ENCODE peak calls at places on chromosome 17, in ten cellular contexts. B, N, T, V, K, G, J, P, H and M are unnamed samples.

GRCh38 chr17:72590382-72590781 is 469.6 kb downstream of the SOX9 start:
- DNase-seq in G (no peak), B (no peak), T (no peak), V (no peak), P (no peak), K (no peak), J (no peak), N (no peak), H (no peak), M (no peak)

GRCh38 chr17:76336756-76337412 is 16.8 kb downstream of the PRPSAP1 start:
- DNase-seq in B (no peak), V (no peak), H (no peak), T (no peak), P (no peak), J (no peak), K (peak), G (no peak), N (no peak), M (no peak)

GRCh38 chr17:21282231-21282630 is 2.3 kb upstream of the MAP2K3 start:
- DNase-seq in J (no peak), B (no peak), V (peak), K (no peak), T (peak), G (no peak), N (no peak), H (no peak), P (no peak), M (no peak)

GRCh38 chr17:74959826-74960738 is 12.5 kb downstream of the HID1 start:
- DNase-seq in T (no peak), N (no peak), K (no peak), V (no peak), G (no peak), B (no peak), P (no peak), J (no peak), H (no peak), M (no peak)

GRCh38 chr17:83096401-83097220 is 17.2 kb downstream of the METRNL start:
- DNase-seq in K (no peak), P (no peak), T (no peak), V (no peak), N (no peak), H (no peak), J (no peak), G (no peak), B (no peak), M (no peak)

GRCh38 chr17:20944014-20944905 is 98.6 kb downstream of the USP22 start:
- DNase-seq in T (no peak), B (peak), G (peak), N (peak), J (no peak), V (no peak), H (peak), K (peak), P (peak), M (no peak)

GRCh38 chr17:76544123-76544915 is 4.5 kb downstream of the PRCD start:
- DNase-seq in K (no peak), B (no peak), G (no peak), N (no peak), J (peak), T (no peak), P (no peak), H (no peak), V (peak), M (no peak)

GRCh38 chr17:7260601-7261376 is 1.5 kb downstream of the CLDN7 start:
- DNase-seq in T (no peak), B (peak), V (no peak), G (peak), P (peak), H (peak), J (peak), K (peak), N (peak), M (no peak)

GRCh38 chr17:83026311-83026811 is 53.0 kb upstream of the METRNL start:
- DNase-seq in J (peak), B (no peak), T (no peak), K (no peak), V (no peak), P (no peak), G (no peak), N (no peak), H (no peak), M (no peak)

GRCh38 chr17:54870671-54871175 is 29.9 kb upstream of the TOM1L1 start:
- DNase-seq in J (no peak), V (no peak), B (no peak), N (no peak), K (no peak), P (no peak), G (no peak), H (no peak), T (no peak), M (no peak)

GRCh38 chr17:7233701-7234099 is 617 bp downstream of the DVL2 start:
- DNase-seq in N (no peak), V (no peak), T (no peak), J (no peak), H (no peak), P (no peak), K (no peak), B (no peak), G (no peak), M (no peak)

GRCh38 chr17:71237903-71238538 is 882.8 kb upstream of the SOX9 start:
- DNase-seq in N (no peak), P (no peak), V (no peak), K (no peak), B (no peak), T (peak), H (no peak), J (no peak), G (peak), M (no peak)

GRCh38 chr17:79626156-79626890 is 15.5 kb upstream of the RBFOX3 start:
- DNase-seq in B (no peak), G (no peak), H (no peak), P (peak), K (no peak), T (no peak), N (no peak), V (peak), J (peak), M (peak)

GRCh38 chr17:20896153-20896649 is 146.6 kb downstream of the USP22 start:
- DNase-seq in T (no peak), K (no peak), J (no peak), H (peak), N (no peak), G (no peak), B (peak), P (no peak), V (peak), M (no peak)

GRCh38 chr17:7475764-7476422 is 3.5 kb downstream of the ZBTB4 start:
- DNase-seq in N (no peak), J (no peak), T (no peak), G (no peak), V (peak), P (no peak), K (no peak), B (peak), H (no peak), M (no peak)

GRCh38 chr17:77253611-77254051 is 112.9 kb downstream of the SEC14L1 start:
- DNase-seq in B (no peak), H (no peak), K (no peak), G (no peak), J (no peak), N (no peak), T (no peak), V (no peak), P (no peak), M (no peak)

GRCh38 chr17:50917418-50917743 is 51.2 kb upstream of the TOB1 start:
- DNase-seq in N (no peak), P (peak), B (no peak), T (no peak), G (no peak), K (peak), H (peak), J (no peak), V (no peak), M (no peak)

GRCh38 chr17:11644265-11645212 is 46.3 kb downstream of the DNAH9 start:
- DNase-seq in B (peak), V (peak), G (peak), K (peak), J (peak), N (peak), H (peak), T (no peak), P (peak), M (no peak)

GRCh38 chr17:56988901-56989572 is 11.1 kb downstream of the SCPEP1 start:
- DNase-seq in G (no peak), V (no peak), H (no peak), T (no peak), K (no peak), N (no peak), P (no peak), B (no peak), J (no peak), M (no peak)

GRCh38 chr17:2468270-2468669 is 43.4 kb downstream of the METTL16 start:
- DNase-seq in P (no peak), V (no peak), H (no peak), N (no peak), G (no peak), J (no peak), B (no peak), K (no peak), T (no peak), M (no peak)

GRCh38 chr17:82490512-82491195 is 28.9 kb upstream of the FOXK2 start:
- DNase-seq in B (no peak), T (no peak), J (no peak), K (no peak), N (no peak), P (no peak), V (no peak), H (peak), G (no peak), M (no peak)

GRCh38 chr17:77285594-77286390 is 145.0 kb downstream of the SEC14L1 start:
- DNase-seq in J (no peak), K (no peak), T (peak), N (no peak), H (no peak), G (no peak), B (no peak), V (no peak), P (no peak), M (no peak)

GRCh38 chr17:38315497-38315896 is 18.5 kb downstream of the MRPL45 start:
- DNase-seq in P (no peak), T (no peak), V (no peak), G (no peak), K (no peak), B (no peak), H (no peak), J (no peak), N (no peak), M (no peak)

GRCh38 chr17:61409301-61410099 is 9.9 kb downstream of the TBX2 start:
- DNase-seq in G (peak), N (peak), H (peak), V (peak), K (peak), T (no peak), P (peak), J (peak), B (no peak), M (peak)

GRCh38 chr17:8052256-8053252 is 13.7 kb downstream of the ALOX15B start:
- DNase-seq in P (no peak), V (no peak), B (no peak), J (no peak), T (no peak), K (no peak), H (no peak), N (no peak), G (no peak), M (no peak)

GRCh38 chr17:46020023-46020735 is 21.1 kb downstream of the STH start:
- DNase-seq in P (no peak), V (no peak), N (no peak), B (peak), J (no peak), H (peak), T (no peak), K (no peak), G (no peak), M (no peak)

GRCh38 chr17:5661486-5662125 is 77.3 kb upstream of the NLRP1 start:
- DNase-seq in G (no peak), J (no peak), B (no peak), H (no peak), T (no peak), N (no peak), K (peak), V (no peak), P (peak), M (no peak)
- TF ChIP-seq CTCF in G (no peak), J (no peak), B (no peak), H (no peak), T (no peak), N (no peak), K (peak), V (no peak), P (no peak), M (peak)

DNA sequence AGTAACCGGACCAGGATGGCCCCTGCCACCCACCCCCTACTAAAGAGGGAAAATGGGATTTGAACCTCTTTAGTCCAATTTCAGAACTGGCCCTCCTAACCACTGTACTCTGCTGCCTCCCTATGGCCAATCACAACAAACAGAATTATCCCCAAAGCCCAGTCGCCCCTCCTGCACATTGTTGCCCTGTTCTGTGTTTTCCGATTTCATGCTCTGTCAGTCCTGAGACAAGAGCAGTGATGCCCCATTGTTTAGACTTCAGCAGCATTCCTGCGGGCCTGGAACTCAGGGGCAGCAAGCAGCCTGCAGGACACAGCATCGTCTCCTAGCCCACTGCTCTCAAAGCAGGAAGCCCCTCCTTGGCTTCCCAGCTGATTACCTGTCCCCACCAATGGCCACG is 20.5 kb upstream of the KLHL11 start:
- DNase-seq in N (no peak), P (no peak), J (no peak), T (no peak), K (peak), B (no peak), V (no peak), G (peak), H (no peak), M (no peak)
- TF ChIP-seq CTCF in N (peak), P (no peak), J (no peak), T (peak), K (peak), B (peak), V (no peak), G (peak), H (no peak), M (peak)

GRCh38 chr17:28975634-28976033 is 24.3 kb upstream of the PHF12 start:
- DNase-seq in T (no peak), P (no peak), K (no peak), B (no peak), N (no peak), J (no peak), V (no peak), G (no peak), H (no peak), M (no peak)
- TF ChIP-seq CTCF in T (no peak), P (no peak), K (no peak), B (no peak), N (no peak), J (no peak), V (no peak), G (no peak), H (no peak), M (no peak)

DNA sequence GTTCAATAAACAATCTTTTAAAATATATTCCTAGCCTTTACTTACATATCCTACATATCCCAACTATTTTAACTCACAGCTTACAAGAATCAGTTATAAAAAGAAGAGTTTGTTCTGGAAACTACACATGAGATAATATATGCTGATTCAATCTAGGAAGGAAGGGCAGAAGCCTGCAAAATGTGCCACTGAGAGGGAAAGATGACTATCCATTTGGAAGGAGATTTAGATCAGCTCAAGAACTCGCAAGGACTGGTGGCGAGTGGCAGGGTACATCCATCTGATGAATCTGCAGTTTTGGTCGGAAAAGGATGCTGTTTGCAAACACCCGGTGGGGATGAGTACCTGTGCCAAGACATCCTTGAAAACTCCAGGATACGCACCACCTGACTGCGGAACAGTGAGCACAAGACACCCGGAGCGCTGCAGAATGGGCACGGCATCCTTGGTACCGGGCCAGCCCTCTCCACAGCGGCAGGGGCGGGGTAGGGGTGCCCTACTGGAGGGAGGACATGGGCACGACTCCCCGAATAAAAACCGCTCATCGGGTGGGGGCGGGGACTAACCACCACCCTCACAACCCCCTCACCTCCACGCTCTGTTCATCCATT is 723 bp downstream of the TRIM37 start:
- DNase-seq in T (no peak), H (peak), J (peak), G (no peak), K (no peak), P (no peak), V (peak), N (peak), B (peak), M (no peak)
- TF ChIP-seq CTCF in T (no peak), H (no peak), J (no peak), G (no peak), K (no peak), P (no peak), V (no peak), N (no peak), B (no peak), M (no peak)

GRCh38 chr17:48908047-48908843 is at the start of gene UBE2Z:
- DNase-seq in H (peak), B (peak), P (peak), K (peak), N (peak), G (peak), V (peak), T (peak), J (peak), M (peak)
- TF ChIP-seq CTCF in H (peak), B (no peak), P (no peak), K (peak), N (peak), G (peak), V (no peak), T (peak), J (no peak), M (no peak)

GRCh38 chr17:80742091-80742490 is 197.5 kb downstream of the RPTOR start:
- DNase-seq in H (no peak), N (no peak), K (no peak), B (no peak), G (no peak), V (no peak), T (no peak), J (no peak), P (no peak), M (no peak)

GRCh38 chr17:80738406-80738805 is 193.8 kb downstream of the RPTOR start:
- DNase-seq in V (no peak), G (no peak), K (no peak), B (no peak), H (no peak), T (no peak), J (no peak), N (no peak), P (no peak), M (no peak)

GRCh38 chr17:80738987-80739730 is 194.5 kb downstream of the RPTOR start:
- DNase-seq in G (no peak), J (no peak), N (no peak), P (no peak), B (peak), V (no peak), T (no peak), K (no peak), H (no peak), M (no peak)

GRCh38 chr17:80738020-80738380 is 193.4 kb downstream of the RPTOR start:
- DNase-seq in T (no peak), B (no peak), H (no peak), N (no peak), J (no peak), K (no peak), G (no peak), V (no peak), P (no peak), M (no peak)

GRCh38 chr17:80737106-80738019 is 192.7 kb downstream of the RPTOR start:
- DNase-seq in H (peak), B (peak), P (no peak), T (no peak), K (no peak), V (no peak), N (no peak), J (no peak), G (no peak), M (no peak)
- TF ChIP-seq CTCF in H (peak), B (no peak), P (no peak), T (no peak), K (peak), V (no peak), N (no peak), J (no peak), G (no peak), M (no peak)